ENCODE peak calls at places on chromosomes 2 and 18, in nine cellular contexts. One of them, this sample, is unnamed.

GRCh38 chr2:10006248-10007147 is 36.9 kb upstream of the KLF11 start:
- DNase-seq in cardiac muscle cell: no peak
- DNase-seq in NT2/D1: no peak
- DNase-seq in NCI-H526: no peak
- DNase-seq in brain microvascular endothelial cell: no peak
- DNase-seq in PC-9: no peak
- DNase-seq in HFFc6: peak; percentile 27
- DNase-seq in stimulated activated CD4-positive, alpha-beta T cell treated with anti-CD3 and anti-CD28 coated beads, Interleukin-1b, Interleukin-23, amount 100 ng/mL, for 24 hours: no peak
- DNase-seq in effector CD4-positive, alpha-beta T cell: no peak
- DNase-seq in this sample: peak; percentile 30

GRCh38 chr2:51995293-51995692 is 963.4 kb upstream of the NRXN1 start:
- DNase-seq in cardiac muscle cell: peak; percentile 81
- DNase-seq in NT2/D1: no peak
- DNase-seq in NCI-H526: no peak
- DNase-seq in brain microvascular endothelial cell: peak; percentile 33
- DNase-seq in PC-9: no peak
- DNase-seq in HFFc6: peak; percentile 60
- DNase-seq in stimulated activated CD4-positive, alpha-beta T cell treated with anti-CD3 and anti-CD28 coated beads, Interleukin-1b, Interleukin-23, amount 100 ng/mL, for 24 hours: no peak
- DNase-seq in effector CD4-positive, alpha-beta T cell: no peak
- DNase-seq in this sample: no peak

GRCh38 chr2:189217546-189217945 is 38.0 kb upstream of the COL5A2 start:
- DNase-seq in cardiac muscle cell: peak; percentile 95
- DNase-seq in NT2/D1: peak; percentile 73
- DNase-seq in NCI-H526: no peak
- DNase-seq in brain microvascular endothelial cell: peak; percentile 99
- DNase-seq in PC-9: no peak
- DNase-seq in HFFc6: no peak
- DNase-seq in stimulated activated CD4-positive, alpha-beta T cell treated with anti-CD3 and anti-CD28 coated beads, Interleukin-1b, Interleukin-23, amount 100 ng/mL, for 24 hours: no peak
- DNase-seq in effector CD4-positive, alpha-beta T cell: no peak
- DNase-seq in this sample: no peak

GRCh38 chr2:58157754-58158153 is 83.4 kb downstream of the FANCL start:
- DNase-seq in cardiac muscle cell: no peak
- DNase-seq in NT2/D1: no peak
- DNase-seq in NCI-H526: no peak
- DNase-seq in brain microvascular endothelial cell: no peak
- DNase-seq in PC-9: no peak
- DNase-seq in HFFc6: no peak
- DNase-seq in stimulated activated CD4-positive, alpha-beta T cell treated with anti-CD3 and anti-CD28 coated beads, Interleukin-1b, Interleukin-23, amount 100 ng/mL, for 24 hours: no peak
- DNase-seq in effector CD4-positive, alpha-beta T cell: no peak
- DNase-seq in this sample: no peak

GRCh38 chr2:152413228-152414030 is 78.5 kb downstream of the FMNL2 start:
- DNase-seq in cardiac muscle cell: no peak
- DNase-seq in NT2/D1: no peak
- DNase-seq in NCI-H526: no peak
- DNase-seq in brain microvascular endothelial cell: no peak
- DNase-seq in PC-9: no peak
- DNase-seq in HFFc6: no peak
- DNase-seq in stimulated activated CD4-positive, alpha-beta T cell treated with anti-CD3 and anti-CD28 coated beads, Interleukin-1b, Interleukin-23, amount 100 ng/mL, for 24 hours: no peak
- DNase-seq in effector CD4-positive, alpha-beta T cell: no peak
- DNase-seq in this sample: no peak

GRCh38 chr2:37676274-37676673 is 4.8 kb upstream of the CDC42EP3 start:
- DNase-seq in cardiac muscle cell: no peak
- DNase-seq in NT2/D1: no peak
- DNase-seq in NCI-H526: no peak
- DNase-seq in brain microvascular endothelial cell: no peak
- DNase-seq in PC-9: peak; percentile 86
- DNase-seq in HFFc6: no peak
- DNase-seq in stimulated activated CD4-positive, alpha-beta T cell treated with anti-CD3 and anti-CD28 coated beads, Interleukin-1b, Interleukin-23, amount 100 ng/mL, for 24 hours: no peak
- DNase-seq in effector CD4-positive, alpha-beta T cell: no peak
- DNase-seq in this sample: no peak

GRCh38 chr2:98559581-98559980 is 48.7 kb downstream of the COA5 start:
- DNase-seq in cardiac muscle cell: peak; percentile 6
- DNase-seq in NT2/D1: no peak
- DNase-seq in NCI-H526: no peak
- DNase-seq in brain microvascular endothelial cell: no peak
- DNase-seq in PC-9: no peak
- DNase-seq in HFFc6: no peak
- DNase-seq in stimulated activated CD4-positive, alpha-beta T cell treated with anti-CD3 and anti-CD28 coated beads, Interleukin-1b, Interleukin-23, amount 100 ng/mL, for 24 hours: no peak
- DNase-seq in effector CD4-positive, alpha-beta T cell: no peak
- DNase-seq in this sample: no peak

GRCh38 chr2:29242621-29243375 is 127.6 kb downstream of the CLIP4 start:
- DNase-seq in cardiac muscle cell: no peak
- DNase-seq in NT2/D1: no peak
- DNase-seq in NCI-H526: no peak
- DNase-seq in brain microvascular endothelial cell: no peak
- DNase-seq in PC-9: no peak
- DNase-seq in HFFc6: no peak
- DNase-seq in stimulated activated CD4-positive, alpha-beta T cell treated with anti-CD3 and anti-CD28 coated beads, Interleukin-1b, Interleukin-23, amount 100 ng/mL, for 24 hours: no peak
- DNase-seq in effector CD4-positive, alpha-beta T cell: no peak
- DNase-seq in this sample: no peak

GRCh38 chr2:233178994-233179847 is 72.3 kb upstream of the ATG16L1 start:
- DNase-seq in cardiac muscle cell: peak; percentile 5
- DNase-seq in NT2/D1: no peak
- DNase-seq in NCI-H526: no peak
- DNase-seq in brain microvascular endothelial cell: no peak
- DNase-seq in PC-9: peak; percentile 23
- DNase-seq in HFFc6: no peak
- DNase-seq in stimulated activated CD4-positive, alpha-beta T cell treated with anti-CD3 and anti-CD28 coated beads, Interleukin-1b, Interleukin-23, amount 100 ng/mL, for 24 hours: no peak
- DNase-seq in effector CD4-positive, alpha-beta T cell: no peak
- DNase-seq in this sample: no peak

GRCh38 chr2:42973771-42974170 is 181.4 kb upstream of the HAAO start:
- DNase-seq in cardiac muscle cell: no peak
- DNase-seq in NT2/D1: no peak
- DNase-seq in NCI-H526: no peak
- DNase-seq in brain microvascular endothelial cell: no peak
- DNase-seq in PC-9: no peak
- DNase-seq in HFFc6: no peak
- DNase-seq in stimulated activated CD4-positive, alpha-beta T cell treated with anti-CD3 and anti-CD28 coated beads, Interleukin-1b, Interleukin-23, amount 100 ng/mL, for 24 hours: no peak
- DNase-seq in effector CD4-positive, alpha-beta T cell: no peak
- DNase-seq in this sample: no peak

GRCh38 chr2:188142636-188143035 is 149.0 kb upstream of the GULP1 start:
- DNase-seq in cardiac muscle cell: peak; percentile 33
- DNase-seq in NT2/D1: no peak
- DNase-seq in NCI-H526: no peak
- DNase-seq in brain microvascular endothelial cell: no peak
- DNase-seq in PC-9: no peak
- DNase-seq in HFFc6: peak; percentile 54
- DNase-seq in stimulated activated CD4-positive, alpha-beta T cell treated with anti-CD3 and anti-CD28 coated beads, Interleukin-1b, Interleukin-23, amount 100 ng/mL, for 24 hours: no peak
- DNase-seq in effector CD4-positive, alpha-beta T cell: no peak
- DNase-seq in this sample: no peak

GRCh38 chr2:5549061-5549601 is 143.1 kb upstream of the SOX11 start:
- DNase-seq in cardiac muscle cell: no peak
- DNase-seq in NT2/D1: no peak
- DNase-seq in NCI-H526: peak; percentile 38
- DNase-seq in brain microvascular endothelial cell: peak; percentile 35
- DNase-seq in PC-9: no peak
- DNase-seq in HFFc6: no peak
- DNase-seq in stimulated activated CD4-positive, alpha-beta T cell treated with anti-CD3 and anti-CD28 coated beads, Interleukin-1b, Interleukin-23, amount 100 ng/mL, for 24 hours: no peak
- DNase-seq in effector CD4-positive, alpha-beta T cell: no peak
- DNase-seq in this sample: peak; percentile 27

GRCh38 chr2:108858894-108859293 is 72.3 kb downstream of the CCDC138 start:
- DNase-seq in cardiac muscle cell: peak; percentile 16
- DNase-seq in NT2/D1: no peak
- DNase-seq in NCI-H526: no peak
- DNase-seq in brain microvascular endothelial cell: peak; percentile 15
- DNase-seq in PC-9: no peak
- DNase-seq in HFFc6: peak; percentile 32
- DNase-seq in stimulated activated CD4-positive, alpha-beta T cell treated with anti-CD3 and anti-CD28 coated beads, Interleukin-1b, Interleukin-23, amount 100 ng/mL, for 24 hours: no peak
- DNase-seq in effector CD4-positive, alpha-beta T cell: no peak
- DNase-seq in this sample: no peak

GRCh38 chr2:236086403-236086970 is 81.7 kb downstream of the GBX2 start:
- DNase-seq in cardiac muscle cell: peak; percentile 22
- DNase-seq in NT2/D1: no peak
- DNase-seq in NCI-H526: no peak
- DNase-seq in brain microvascular endothelial cell: no peak
- DNase-seq in PC-9: no peak
- DNase-seq in HFFc6: no peak
- DNase-seq in stimulated activated CD4-positive, alpha-beta T cell treated with anti-CD3 and anti-CD28 coated beads, Interleukin-1b, Interleukin-23, amount 100 ng/mL, for 24 hours: no peak
- DNase-seq in effector CD4-positive, alpha-beta T cell: no peak
- DNase-seq in this sample: no peak

GRCh38 chr2:7020468-7020867 is 103.3 kb downstream of the RNF144A start:
- DNase-seq in cardiac muscle cell: no peak
- DNase-seq in NT2/D1: no peak
- DNase-seq in NCI-H526: no peak
- DNase-seq in brain microvascular endothelial cell: no peak
- DNase-seq in PC-9: no peak
- DNase-seq in HFFc6: no peak
- DNase-seq in stimulated activated CD4-positive, alpha-beta T cell treated with anti-CD3 and anti-CD28 coated beads, Interleukin-1b, Interleukin-23, amount 100 ng/mL, for 24 hours: no peak
- DNase-seq in effector CD4-positive, alpha-beta T cell: no peak
- DNase-seq in this sample: no peak

GRCh38 chr2:177265834-177266817 is 1.6 kb upstream of the NFE2L2 start:
- DNase-seq in cardiac muscle cell: peak; percentile 77
- DNase-seq in NT2/D1: no peak
- DNase-seq in NCI-H526: peak; percentile 37
- DNase-seq in brain microvascular endothelial cell: no peak
- DNase-seq in PC-9: peak; percentile 87
- DNase-seq in HFFc6: peak; percentile 30
- DNase-seq in stimulated activated CD4-positive, alpha-beta T cell treated with anti-CD3 and anti-CD28 coated beads, Interleukin-1b, Interleukin-23, amount 100 ng/mL, for 24 hours: no peak
- DNase-seq in effector CD4-positive, alpha-beta T cell: no peak
- DNase-seq in this sample: no peak

GRCh38 chr18:61900504-61901281 is 7.9 kb upstream of the RNF152 start:
- DNase-seq in cardiac muscle cell: no peak
- DNase-seq in NT2/D1: no peak
- DNase-seq in NCI-H526: no peak
- DNase-seq in brain microvascular endothelial cell: no peak
- DNase-seq in PC-9: no peak
- DNase-seq in HFFc6: no peak
- DNase-seq in stimulated activated CD4-positive, alpha-beta T cell treated with anti-CD3 and anti-CD28 coated beads, Interleukin-1b, Interleukin-23, amount 100 ng/mL, for 24 hours: no peak
- DNase-seq in effector CD4-positive, alpha-beta T cell: no peak
- DNase-seq in this sample: no peak

GRCh38 chr18:35039633-35040032 is 1.6 kb upstream of the MAPRE2 start:
- DNase-seq in cardiac muscle cell: no peak
- DNase-seq in NT2/D1: no peak
- DNase-seq in NCI-H526: no peak
- DNase-seq in brain microvascular endothelial cell: peak; percentile 55
- DNase-seq in PC-9: peak; percentile 67
- DNase-seq in HFFc6: peak; percentile 33
- DNase-seq in stimulated activated CD4-positive, alpha-beta T cell treated with anti-CD3 and anti-CD28 coated beads, Interleukin-1b, Interleukin-23, amount 100 ng/mL, for 24 hours: no peak
- DNase-seq in effector CD4-positive, alpha-beta T cell: no peak
- DNase-seq in this sample: no peak

GRCh38 chr2:228600265-228600664 is 418.8 kb upstream of the SPHKAP start:
- DNase-seq in cardiac muscle cell: peak; percentile 10
- DNase-seq in NT2/D1: no peak
- DNase-seq in NCI-H526: no peak
- DNase-seq in brain microvascular endothelial cell: peak; percentile 63
- DNase-seq in PC-9: no peak
- DNase-seq in HFFc6: peak; percentile 94
- DNase-seq in stimulated activated CD4-positive, alpha-beta T cell treated with anti-CD3 and anti-CD28 coated beads, Interleukin-1b, Interleukin-23, amount 100 ng/mL, for 24 hours: no peak
- DNase-seq in effector CD4-positive, alpha-beta T cell: no peak
- DNase-seq in this sample: no peak

GRCh38 chr18:42429208-42429607 is 474.2 kb downstream of the PIK3C3 start:
- DNase-seq in cardiac muscle cell: no peak
- DNase-seq in NT2/D1: no peak
- DNase-seq in NCI-H526: no peak
- DNase-seq in brain microvascular endothelial cell: no peak
- DNase-seq in PC-9: no peak
- DNase-seq in HFFc6: no peak
- DNase-seq in stimulated activated CD4-positive, alpha-beta T cell treated with anti-CD3 and anti-CD28 coated beads, Interleukin-1b, Interleukin-23, amount 100 ng/mL, for 24 hours: no peak
- DNase-seq in effector CD4-positive, alpha-beta T cell: no peak
- DNase-seq in this sample: no peak

GRCh38 chr2:208033701-208034502 is 8.6 kb upstream of the PLEKHM3 start:
- DNase-seq in cardiac muscle cell: peak; percentile 46
- DNase-seq in NT2/D1: peak; percentile 57
- DNase-seq in NCI-H526: no peak
- DNase-seq in brain microvascular endothelial cell: no peak
- DNase-seq in PC-9: peak; percentile 91
- DNase-seq in HFFc6: peak; percentile 82
- DNase-seq in stimulated activated CD4-positive, alpha-beta T cell treated with anti-CD3 and anti-CD28 coated beads, Interleukin-1b, Interleukin-23, amount 100 ng/mL, for 24 hours: no peak
- DNase-seq in effector CD4-positive, alpha-beta T cell: no peak
- DNase-seq in this sample: no peak

GRCh38 chr2:205166749-205167148 is 515.6 kb upstream of the NRP2 start:
- DNase-seq in cardiac muscle cell: peak; percentile 44
- DNase-seq in NT2/D1: no peak
- DNase-seq in NCI-H526: no peak
- DNase-seq in brain microvascular endothelial cell: no peak
- DNase-seq in PC-9: no peak
- DNase-seq in HFFc6: no peak
- DNase-seq in stimulated activated CD4-positive, alpha-beta T cell treated with anti-CD3 and anti-CD28 coated beads, Interleukin-1b, Interleukin-23, amount 100 ng/mL, for 24 hours: no peak
- DNase-seq in effector CD4-positive, alpha-beta T cell: no peak
- DNase-seq in this sample: no peak

GRCh38 chr2:199985625-199986207 is 30.3 kb downstream of the MAIP1 start:
- DNase-seq in cardiac muscle cell: peak; percentile 78
- DNase-seq in NT2/D1: peak; percentile 81
- DNase-seq in NCI-H526: peak; percentile 82
- DNase-seq in brain microvascular endothelial cell: peak; percentile 66
- DNase-seq in PC-9: peak; percentile 60
- DNase-seq in HFFc6: peak; percentile 70
- DNase-seq in stimulated activated CD4-positive, alpha-beta T cell treated with anti-CD3 and anti-CD28 coated beads, Interleukin-1b, Interleukin-23, amount 100 ng/mL, for 24 hours: peak; percentile 45
- DNase-seq in effector CD4-positive, alpha-beta T cell: peak; percentile 23
- DNase-seq in this sample: peak; percentile 53

GRCh38 chr2:28730641-28731146 is 20.9 kb upstream of the PPP1CB start:
- DNase-seq in cardiac muscle cell: no peak
- DNase-seq in NT2/D1: no peak
- DNase-seq in NCI-H526: no peak
- DNase-seq in brain microvascular endothelial cell: no peak
- DNase-seq in PC-9: peak; percentile 19
- DNase-seq in HFFc6: no peak
- DNase-seq in stimulated activated CD4-positive, alpha-beta T cell treated with anti-CD3 and anti-CD28 coated beads, Interleukin-1b, Interleukin-23, amount 100 ng/mL, for 24 hours: no peak
- DNase-seq in effector CD4-positive, alpha-beta T cell: no peak
- DNase-seq in this sample: no peak

GRCh38 chr2:6017887-6018286 is 325.7 kb downstream of the SOX11 start:
- DNase-seq in cardiac muscle cell: no peak
- DNase-seq in NT2/D1: no peak
- DNase-seq in NCI-H526: no peak
- DNase-seq in brain microvascular endothelial cell: no peak
- DNase-seq in PC-9: no peak
- DNase-seq in HFFc6: no peak
- DNase-seq in stimulated activated CD4-positive, alpha-beta T cell treated with anti-CD3 and anti-CD28 coated beads, Interleukin-1b, Interleukin-23, amount 100 ng/mL, for 24 hours: no peak
- DNase-seq in effector CD4-positive, alpha-beta T cell: no peak
- DNase-seq in this sample: no peak

GRCh38 chr2:180539541-180539940 is 440.9 kb upstream of the UBE2E3 start:
- DNase-seq in cardiac muscle cell: no peak
- DNase-seq in NT2/D1: no peak
- DNase-seq in NCI-H526: no peak
- DNase-seq in brain microvascular endothelial cell: no peak
- DNase-seq in PC-9: no peak
- DNase-seq in HFFc6: no peak
- DNase-seq in stimulated activated CD4-positive, alpha-beta T cell treated with anti-CD3 and anti-CD28 coated beads, Interleukin-1b, Interleukin-23, amount 100 ng/mL, for 24 hours: no peak
- DNase-seq in effector CD4-positive, alpha-beta T cell: no peak
- DNase-seq in this sample: no peak

GRCh38 chr2:20299113-20299512 is 51.5 kb downstream of the PUM2 start:
- DNase-seq in cardiac muscle cell: no peak
- DNase-seq in NT2/D1: no peak
- DNase-seq in NCI-H526: no peak
- DNase-seq in brain microvascular endothelial cell: no peak
- DNase-seq in PC-9: no peak
- DNase-seq in HFFc6: no peak
- DNase-seq in stimulated activated CD4-positive, alpha-beta T cell treated with anti-CD3 and anti-CD28 coated beads, Interleukin-1b, Interleukin-23, amount 100 ng/mL, for 24 hours: no peak
- DNase-seq in effector CD4-positive, alpha-beta T cell: no peak
- DNase-seq in this sample: no peak

GRCh38 chr2:175844169-175844568 is 157.9 kb downstream of the LNPK start:
- DNase-seq in cardiac muscle cell: peak; percentile 7
- DNase-seq in NT2/D1: peak; percentile 63
- DNase-seq in NCI-H526: no peak
- DNase-seq in brain microvascular endothelial cell: peak; percentile 11
- DNase-seq in PC-9: peak; percentile 73
- DNase-seq in HFFc6: peak; percentile 63
- DNase-seq in stimulated activated CD4-positive, alpha-beta T cell treated with anti-CD3 and anti-CD28 coated beads, Interleukin-1b, Interleukin-23, amount 100 ng/mL, for 24 hours: no peak
- DNase-seq in effector CD4-positive, alpha-beta T cell: no peak
- DNase-seq in this sample: no peak

GRCh38 chr18:74131124-74131523 is 16.5 kb downstream of the FBXO15 start:
- DNase-seq in cardiac muscle cell: no peak
- DNase-seq in NT2/D1: no peak
- DNase-seq in NCI-H526: no peak
- DNase-seq in brain microvascular endothelial cell: no peak
- DNase-seq in PC-9: no peak
- DNase-seq in HFFc6: no peak
- DNase-seq in stimulated activated CD4-positive, alpha-beta T cell treated with anti-CD3 and anti-CD28 coated beads, Interleukin-1b, Interleukin-23, amount 100 ng/mL, for 24 hours: no peak
- DNase-seq in effector CD4-positive, alpha-beta T cell: no peak
- DNase-seq in this sample: no peak

GRCh38 chr2:65172994-65173790 is 43.3 kb upstream of the RAB1A start:
- DNase-seq in cardiac muscle cell: no peak
- DNase-seq in NT2/D1: no peak
- DNase-seq in NCI-H526: no peak
- DNase-seq in brain microvascular endothelial cell: no peak
- DNase-seq in PC-9: no peak
- DNase-seq in HFFc6: no peak
- DNase-seq in stimulated activated CD4-positive, alpha-beta T cell treated with anti-CD3 and anti-CD28 coated beads, Interleukin-1b, Interleukin-23, amount 100 ng/mL, for 24 hours: no peak
- DNase-seq in effector CD4-positive, alpha-beta T cell: no peak
- DNase-seq in this sample: no peak

GRCh38 chr18:49898421-49898820 is 85.1 kb upstream of the ACAA2 start:
- DNase-seq in cardiac muscle cell: peak; percentile 89
- DNase-seq in NT2/D1: peak; percentile 36
- DNase-seq in NCI-H526: no peak
- DNase-seq in brain microvascular endothelial cell: peak; percentile 82
- DNase-seq in PC-9: no peak
- DNase-seq in HFFc6: peak; percentile 49
- DNase-seq in stimulated activated CD4-positive, alpha-beta T cell treated with anti-CD3 and anti-CD28 coated beads, Interleukin-1b, Interleukin-23, amount 100 ng/mL, for 24 hours: peak; percentile 31
- DNase-seq in effector CD4-positive, alpha-beta T cell: peak; percentile 46
- DNase-seq in this sample: peak; percentile 88

This sample was measured in nephron progenitor cell.